ENCODE peak calls at places on chromosomes 2 and 18, in seven cellular contexts. One of them, this sample, is unnamed. For H3K4me1 and H4K20me1, the result is how much of the 10 kb centered on the place peaks cover.

GRCh38 chr2:191217580-191217979 is 27.6 kb upstream of the MYO1B start:
- DNase-seq in fibroblast of lung: peak
- DNase-seq in OCI-LY7: no peak
- DNase-seq in hepatocyte: peak
- DNase-seq in H9: no peak
- DNase-seq in mammary epithelial cell: peak
- DNase-seq in PC-3: peak
- DNase-seq in this sample: no peak

GRCh38 chr2:133452146-133452545 is 116.1 kb downstream of the NCKAP5 start:
- DNase-seq in PC-3: no peak
- DNase-seq in mammary epithelial cell: no peak
- DNase-seq in hepatocyte: no peak
- DNase-seq in H9: no peak
- DNase-seq in OCI-LY7: no peak
- DNase-seq in fibroblast of lung: no peak
- DNase-seq in this sample: no peak

GRCh38 chr18:74155276-74155675 is 7.0 kb downstream of the TIMM21 start:
- DNase-seq in mammary epithelial cell: no peak
- DNase-seq in H9: no peak
- DNase-seq in fibroblast of lung: no peak
- DNase-seq in PC-3: no peak
- DNase-seq in hepatocyte: no peak
- DNase-seq in OCI-LY7: no peak
- DNase-seq in this sample: no peak

GRCh38 chr2:217228732-217229131 is 368.9 kb upstream of the TNP1 start:
- DNase-seq in H9: no peak
- DNase-seq in hepatocyte: no peak
- DNase-seq in fibroblast of lung: no peak
- DNase-seq in mammary epithelial cell: no peak
- DNase-seq in PC-3: peak
- DNase-seq in OCI-LY7: no peak
- DNase-seq in this sample: no peak

GRCh38 chr2:197435598-197436435 is 989 bp upstream of the SF3B1 start:
- DNase-seq in fibroblast of lung: no peak
- DNase-seq in hepatocyte: no peak
- DNase-seq in H9: no peak
- DNase-seq in PC-3: no peak
- DNase-seq in OCI-LY7: peak
- DNase-seq in mammary epithelial cell: peak
- DNase-seq in this sample: no peak

GRCh38 chr18:23171581-23172156 is 36.4 kb downstream of the CABLES1 start:
- DNase-seq in hepatocyte: no peak
- DNase-seq in OCI-LY7: no peak
- DNase-seq in PC-3: no peak
- DNase-seq in H9: no peak
- DNase-seq in mammary epithelial cell: no peak
- DNase-seq in fibroblast of lung: no peak
- DNase-seq in this sample: no peak

GRCh38 chr18:369224-370010 is 101.6 kb upstream of the THOC1 start:
- DNase-seq in OCI-LY7: no peak
- DNase-seq in H9: no peak
- DNase-seq in hepatocyte: no peak
- DNase-seq in PC-3: no peak
- DNase-seq in fibroblast of lung: no peak
- DNase-seq in mammary epithelial cell: no peak
- DNase-seq in this sample: no peak

GRCh38 chr18:24766376-24766775 is 305.9 kb downstream of the HRH4 start:
- DNase-seq in mammary epithelial cell: peak
- DNase-seq in PC-3: no peak
- DNase-seq in fibroblast of lung: peak
- DNase-seq in hepatocyte: no peak
- DNase-seq in OCI-LY7: no peak
- DNase-seq in H9: no peak
- DNase-seq in this sample: no peak

GRCh38 chr18:51051105-51051712 is 21.2 kb downstream of the SMAD4 start:
- DNase-seq in fibroblast of lung: peak
- DNase-seq in H9: no peak
- DNase-seq in OCI-LY7: peak
- DNase-seq in PC-3: peak
- DNase-seq in mammary epithelial cell: peak
- DNase-seq in hepatocyte: peak
- DNase-seq in this sample: peak

GRCh38 chr2:176122633-176123482 is at the start of gene HOXD9:
- DNase-seq in fibroblast of lung: no peak
- DNase-seq in H9: peak
- DNase-seq in PC-3: no peak
- DNase-seq in OCI-LY7: no peak
- DNase-seq in mammary epithelial cell: no peak
- DNase-seq in hepatocyte: no peak
- DNase-seq in this sample: peak

GRCh38 chr2:8588831-8589191 is 93.0 kb upstream of the ID2 start:
- DNase-seq in hepatocyte: no peak
- DNase-seq in OCI-LY7: no peak
- DNase-seq in fibroblast of lung: no peak
- DNase-seq in mammary epithelial cell: no peak
- DNase-seq in PC-3: no peak
- DNase-seq in H9: no peak
- DNase-seq in this sample: no peak

GRCh38 chr2:2187196-2187595 is 143.9 kb downstream of the MYT1L start:
- DNase-seq in hepatocyte: no peak
- DNase-seq in fibroblast of lung: no peak
- DNase-seq in mammary epithelial cell: no peak
- DNase-seq in OCI-LY7: no peak
- DNase-seq in PC-3: no peak
- DNase-seq in H9: no peak
- DNase-seq in this sample: no peak

GRCh38 chr2:217127744-217128143 is 267.9 kb upstream of the TNP1 start:
- DNase-seq in hepatocyte: no peak
- DNase-seq in H9: no peak
- DNase-seq in fibroblast of lung: no peak
- DNase-seq in PC-3: no peak
- DNase-seq in mammary epithelial cell: no peak
- DNase-seq in OCI-LY7: no peak
- DNase-seq in this sample: no peak

GRCh38 chr18:77977331-77977730 is 727.7 kb downstream of the GALR1 start:
- DNase-seq in mammary epithelial cell: no peak
- DNase-seq in OCI-LY7: no peak
- DNase-seq in PC-3: no peak
- DNase-seq in hepatocyte: no peak
- DNase-seq in fibroblast of lung: no peak
- DNase-seq in H9: no peak
- DNase-seq in this sample: no peak

GRCh38 chr18:54647176-54647575 is 56.1 kb downstream of the DYNAP start:
- DNase-seq in H9: peak
- DNase-seq in OCI-LY7: peak
- DNase-seq in PC-3: peak
- DNase-seq in hepatocyte: peak
- DNase-seq in fibroblast of lung: peak
- DNase-seq in mammary epithelial cell: peak
- DNase-seq in this sample: no peak

GRCh38 chr2:105792561-105792960 is 47.8 kb downstream of the NCK2 start:
- DNase-seq in fibroblast of lung: no peak
- DNase-seq in mammary epithelial cell: no peak
- DNase-seq in PC-3: no peak
- DNase-seq in H9: no peak
- DNase-seq in OCI-LY7: no peak
- DNase-seq in hepatocyte: no peak
- DNase-seq in this sample: no peak

GRCh38 chr2:105789745-105790466 is 45.2 kb downstream of the NCK2 start:
- DNase-seq in hepatocyte: no peak
- DNase-seq in PC-3: peak
- DNase-seq in mammary epithelial cell: peak
- DNase-seq in H9: no peak
- DNase-seq in OCI-LY7: peak
- DNase-seq in fibroblast of lung: peak
- DNase-seq in this sample: peak

GRCh38 chr2:105788670-105789290 is 44.1 kb downstream of the NCK2 start:
- DNase-seq in fibroblast of lung: peak
- DNase-seq in hepatocyte: no peak
- DNase-seq in OCI-LY7: no peak
- DNase-seq in H9: no peak
- DNase-seq in PC-3: no peak
- DNase-seq in mammary epithelial cell: no peak
- DNase-seq in this sample: no peak

GRCh38 chr2:105791229-105791628 is 46.5 kb downstream of the NCK2 start:
- DNase-seq in OCI-LY7: no peak
- DNase-seq in mammary epithelial cell: no peak
- DNase-seq in H9: no peak
- DNase-seq in PC-3: no peak
- DNase-seq in fibroblast of lung: no peak
- DNase-seq in hepatocyte: no peak
- DNase-seq in this sample: no peak

DNA sequence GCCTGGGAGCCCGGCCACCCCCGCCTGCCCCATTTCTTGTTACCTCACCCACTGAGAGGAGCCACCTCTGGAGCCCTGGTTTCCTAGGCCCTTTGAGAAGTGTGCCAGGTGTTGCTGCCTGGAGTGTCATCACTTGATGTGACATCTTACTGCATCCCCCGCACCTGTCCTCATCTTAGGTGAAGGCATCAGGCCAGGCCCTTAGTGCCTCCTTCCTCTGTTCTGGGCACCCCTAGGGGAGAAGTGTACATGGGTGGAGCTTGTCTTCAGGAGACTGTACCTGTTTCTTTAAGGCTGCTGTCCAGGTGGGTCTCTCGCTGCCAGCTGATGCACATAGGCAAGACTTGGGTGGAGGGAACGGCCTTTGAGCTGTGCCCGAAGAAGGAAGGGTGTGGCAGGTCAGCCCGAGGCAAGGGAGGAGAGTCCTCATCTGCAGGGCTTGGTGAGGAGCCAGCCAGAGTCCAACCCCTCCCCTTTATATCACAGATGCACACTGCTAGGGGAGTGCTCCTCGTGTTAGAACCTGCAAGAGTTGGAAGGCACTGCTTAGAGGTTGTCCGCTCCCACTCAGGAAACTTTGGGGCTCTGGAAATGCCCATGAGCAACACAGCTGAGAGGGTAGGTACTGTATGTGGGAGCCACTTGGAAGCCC is 45.9 kb downstream of the NCK2 start:
- DNase-seq in hepatocyte: peak
- DNase-seq in PC-3: peak
- DNase-seq in mammary epithelial cell: peak
- DNase-seq in H9: no peak
- DNase-seq in OCI-LY7: no peak
- DNase-seq in fibroblast of lung: no peak
- DNase-seq in this sample: no peak
- H2AFZ ChIP-seq in hepatocyte: no peak
- H2AFZ ChIP-seq in PC-3: no peak
- H2AFZ ChIP-seq in mammary epithelial cell: no peak
- H2AFZ ChIP-seq in H9: no peak
- H2AFZ ChIP-seq in OCI-LY7: no peak
- H2AFZ ChIP-seq in fibroblast of lung: no peak
- H2AFZ ChIP-seq in this sample: no peak

GRCh38 chr18:38811209-38811608 is 1245.6 kb upstream of the CELF4 start:
- DNase-seq in OCI-LY7: no peak
- DNase-seq in H9: no peak
- DNase-seq in PC-3: no peak
- DNase-seq in hepatocyte: no peak
- DNase-seq in mammary epithelial cell: no peak
- DNase-seq in fibroblast of lung: no peak
- DNase-seq in this sample: no peak
- H3K4me1 ChIP-seq in OCI-LY7: under half
- H3K4me1 ChIP-seq in H9: under half
- H3K4me1 ChIP-seq in PC-3: under half
- H3K4me1 ChIP-seq in hepatocyte: under half
- H3K4me1 ChIP-seq in mammary epithelial cell: under half
- H3K4me1 ChIP-seq in fibroblast of lung: under half
- H3K4me1 ChIP-seq in this sample: under half

GRCh38 chr2:109467701-109468100 is 146.1 kb downstream of the SEPTIN10 start:
- DNase-seq in PC-3: no peak
- DNase-seq in mammary epithelial cell: no peak
- DNase-seq in H9: no peak
- DNase-seq in hepatocyte: no peak
- DNase-seq in fibroblast of lung: no peak
- DNase-seq in OCI-LY7: no peak
- DNase-seq in this sample: no peak
- H4K20me1 ChIP-seq in PC-3: under half
- H4K20me1 ChIP-seq in mammary epithelial cell: under half
- H4K20me1 ChIP-seq in H9: under half
- H4K20me1 ChIP-seq in hepatocyte: under half
- H4K20me1 ChIP-seq in fibroblast of lung: under half
- H4K20me1 ChIP-seq in OCI-LY7: under half
- H4K20me1 ChIP-seq in this sample: under half

GRCh38 chr18:25827961-25828561 is 262.4 kb downstream of the SS18 start:
- DNase-seq in fibroblast of lung: peak
- DNase-seq in H9: peak
- DNase-seq in mammary epithelial cell: no peak
- DNase-seq in OCI-LY7: no peak
- DNase-seq in PC-3: peak
- DNase-seq in hepatocyte: no peak
- DNase-seq in this sample: no peak
- H2AFZ ChIP-seq in fibroblast of lung: no peak
- H2AFZ ChIP-seq in H9: no peak
- H2AFZ ChIP-seq in mammary epithelial cell: peak
- H2AFZ ChIP-seq in OCI-LY7: no peak
- H2AFZ ChIP-seq in PC-3: no peak
- H2AFZ ChIP-seq in hepatocyte: no peak
- H2AFZ ChIP-seq in this sample: no peak

GRCh38 chr18:32036506-32037210 is 18.0 kb downstream of the RNF125 start:
- DNase-seq in mammary epithelial cell: no peak
- DNase-seq in fibroblast of lung: no peak
- DNase-seq in OCI-LY7: no peak
- DNase-seq in hepatocyte: no peak
- DNase-seq in PC-3: no peak
- DNase-seq in H9: no peak
- DNase-seq in this sample: no peak
- H3K4me1 ChIP-seq in mammary epithelial cell: under half
- H3K4me1 ChIP-seq in fibroblast of lung: under half
- H3K4me1 ChIP-seq in OCI-LY7: under half
- H3K4me1 ChIP-seq in hepatocyte: under half
- H3K4me1 ChIP-seq in PC-3: under half
- H3K4me1 ChIP-seq in H9: under half
- H3K4me1 ChIP-seq in this sample: under half

DNA sequence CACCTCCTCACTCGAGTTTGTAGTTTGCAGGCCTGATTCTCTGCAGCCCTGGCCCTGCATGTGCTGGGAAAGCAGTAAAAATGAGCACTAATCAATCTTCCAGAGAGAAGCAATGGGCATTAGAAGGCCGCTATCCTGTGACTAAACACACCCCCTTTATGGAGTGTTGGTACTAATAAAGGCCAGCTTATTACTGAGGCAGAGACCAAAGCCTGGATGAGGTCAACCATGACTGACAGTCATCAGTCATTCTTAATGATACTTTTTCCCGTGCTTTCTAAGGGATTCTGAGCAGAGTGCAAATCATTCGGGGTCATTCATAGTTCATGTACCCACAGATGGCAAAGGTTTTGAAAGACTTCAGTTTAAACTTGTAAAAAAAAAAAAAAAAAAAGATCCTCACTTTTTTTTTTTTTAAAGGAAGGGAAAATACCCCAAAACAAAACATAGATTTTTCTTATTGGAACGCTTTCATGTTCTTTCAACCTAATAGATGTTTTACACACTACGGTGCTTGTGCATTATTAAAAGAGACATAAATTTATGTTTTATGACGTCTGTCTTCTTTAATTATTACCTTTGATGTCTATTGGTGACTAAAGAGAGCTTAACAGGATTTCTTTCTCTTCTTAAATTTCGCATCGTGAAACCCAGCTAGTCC is 13.2 kb downstream of the TSHZ1 start:
- DNase-seq in fibroblast of lung: peak
- DNase-seq in H9: no peak
- DNase-seq in hepatocyte: peak
- DNase-seq in OCI-LY7: no peak
- DNase-seq in mammary epithelial cell: no peak
- DNase-seq in PC-3: no peak
- DNase-seq in this sample: no peak
- H4K20me1 ChIP-seq in fibroblast of lung: under half
- H4K20me1 ChIP-seq in H9: under half
- H4K20me1 ChIP-seq in hepatocyte: under half
- H4K20me1 ChIP-seq in OCI-LY7: under half
- H4K20me1 ChIP-seq in mammary epithelial cell: under half
- H4K20me1 ChIP-seq in PC-3: under half
- H4K20me1 ChIP-seq in this sample: under half